ENCODE peak calls at places on chromosomes 5 and 9, in ten cellular contexts. J, Q, L, A, V, B, P, R, D and H are unnamed samples.

GRCh38 chr5:173923236-173924104 is 35.3 kb downstream of the CPEB4 start:
- DNase-seq in Q (no peak), R (peak; percentile 37), V (no peak), J (no peak), P (no peak), D (no peak), A (no peak), B (no peak), L (no peak), H (no peak)

GRCh38 chr5:150103678-150104549 is 17.6 kb upstream of the CSF1R start:
- DNase-seq in A (no peak), L (no peak), B (no peak), D (peak; percentile 25), Q (no peak), V (no peak), P (no peak), R (no peak), J (no peak), H (no peak)

GRCh38 chr5:114411380-114411931 is 49.6 kb downstream of the KCNN2 start:
- DNase-seq in R (no peak), D (no peak), A (no peak), J (no peak), Q (no peak), L (no peak), P (peak; percentile 5), V (no peak), B (no peak), H (no peak)

GRCh38 chr5:142748568-142749249 is 21.5 kb upstream of the ARHGAP26 start:
- DNase-seq in R (peak; percentile 56), A (no peak), P (no peak), B (peak; percentile 66), V (peak; percentile 47), L (no peak), Q (no peak), J (peak; percentile 51), D (peak; percentile 64), H (no peak)

GRCh38 chr9:23674016-23674585 is 151.9 kb downstream of the ELAVL2 start:
- DNase-seq in A (no peak), R (no peak), V (no peak), Q (no peak), J (no peak), D (no peak), P (no peak), L (no peak), B (no peak), H (no peak)

GRCh38 chr5:176203086-176203485 is 35.1 kb upstream of the SIMC1 start:
- DNase-seq in B (no peak), D (no peak), P (no peak), J (no peak), R (no peak), V (no peak), Q (no peak), A (no peak), L (no peak), H (no peak)

GRCh38 chr9:127194881-127195713 is 69.5 kb upstream of the GARNL3 start:
- DNase-seq in V (no peak), R (no peak), D (no peak), L (no peak), P (no peak), Q (no peak), B (no peak), J (no peak), A (no peak), H (no peak)

GRCh38 chr9:82546131-82546530 is 516.8 kb downstream of the RASEF start:
- DNase-seq in B (no peak), J (no peak), L (no peak), P (no peak), R (no peak), D (no peak), A (no peak), V (no peak), Q (no peak), H (no peak)

GRCh38 chr5:98770911-98771322 is 2.5 kb upstream of the RGMB start:
- DNase-seq in Q (no peak), D (no peak), P (no peak), V (no peak), L (no peak), R (peak; percentile 14), B (no peak), A (no peak), J (no peak), H (no peak)

GRCh38 chr5:156677963-156678362 is 172.1 kb upstream of the PPP1R2B start:
- DNase-seq in J (no peak), D (no peak), A (no peak), B (no peak), R (no peak), L (no peak), V (no peak), P (no peak), Q (no peak), H (no peak)

GRCh38 chr9:78438765-78439164 is 141.8 kb downstream of the PSAT1 start:
- DNase-seq in P (no peak), B (no peak), Q (no peak), V (no peak), R (no peak), L (no peak), A (no peak), D (no peak), J (no peak), H (no peak)

GRCh38 chr9:99819123-99819483 is 2.6 kb upstream of the NR4A3 start:
- DNase-seq in D (no peak), A (no peak), V (no peak), J (no peak), R (no peak), Q (no peak), P (no peak), L (no peak), B (no peak), H (no peak)
- TF ChIP-seq CTCF in D (no peak), A (no peak), V (no peak), J (no peak), R (peak; percentile 17), Q (no peak), P (no peak), L (no peak), B (no peak), H (no peak)

DNA sequence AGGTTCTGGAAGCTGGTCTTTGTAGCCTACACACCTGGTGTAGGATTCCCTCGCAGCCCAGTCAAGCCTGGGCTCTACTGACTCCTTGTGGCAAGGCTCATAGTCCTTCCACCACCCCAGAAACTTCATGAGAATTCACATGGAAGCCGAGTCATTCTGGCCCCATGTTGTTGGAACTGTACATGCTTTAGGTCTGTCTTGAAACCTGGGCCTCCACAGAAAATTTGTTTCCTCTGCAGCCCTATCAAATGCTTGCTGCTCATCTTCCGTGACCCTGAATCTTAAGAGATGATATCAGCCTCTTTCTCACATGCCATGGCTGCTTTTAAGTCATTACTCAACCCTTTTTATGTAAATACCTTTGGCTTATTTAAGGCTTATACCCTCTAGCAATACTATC is 113.4 kb upstream of the GRHPR start:
- DNase-seq in D (no peak), P (no peak), L (no peak), J (no peak), A (no peak), Q (no peak), B (no peak), R (peak; percentile 54), V (no peak), H (no peak)
- TF ChIP-seq CTCF in D (no peak), P (peak; percentile 39), L (no peak), J (no peak), A (peak; percentile 60), Q (no peak), B (peak; percentile 61), R (peak; percentile 74), V (no peak), H (peak; percentile 19)

GRCh38 chr5:168400429-168401220 is 85.6 kb upstream of the RARS1 start:
- DNase-seq in Q (no peak), V (no peak), P (no peak), R (no peak), J (no peak), B (no peak), D (no peak), A (no peak), L (no peak), H (no peak)

GRCh38 chr5:168407222-168407621 is 79.0 kb upstream of the RARS1 start:
- DNase-seq in R (no peak), Q (no peak), V (no peak), L (no peak), P (no peak), A (no peak), B (no peak), D (no peak), J (no peak), H (no peak)

GRCh38 chr5:168401880-168402279 is 84.4 kb upstream of the RARS1 start:
- DNase-seq in B (no peak), R (no peak), D (peak; percentile 34), J (no peak), A (no peak), L (no peak), P (no peak), V (peak; percentile 54), Q (no peak), H (no peak)

GRCh38 chr5:168401226-168401625 is 85.0 kb upstream of the RARS1 start:
- DNase-seq in L (no peak), P (no peak), V (no peak), D (no peak), B (no peak), J (no peak), A (no peak), R (no peak), Q (no peak), H (no peak)

DNA sequence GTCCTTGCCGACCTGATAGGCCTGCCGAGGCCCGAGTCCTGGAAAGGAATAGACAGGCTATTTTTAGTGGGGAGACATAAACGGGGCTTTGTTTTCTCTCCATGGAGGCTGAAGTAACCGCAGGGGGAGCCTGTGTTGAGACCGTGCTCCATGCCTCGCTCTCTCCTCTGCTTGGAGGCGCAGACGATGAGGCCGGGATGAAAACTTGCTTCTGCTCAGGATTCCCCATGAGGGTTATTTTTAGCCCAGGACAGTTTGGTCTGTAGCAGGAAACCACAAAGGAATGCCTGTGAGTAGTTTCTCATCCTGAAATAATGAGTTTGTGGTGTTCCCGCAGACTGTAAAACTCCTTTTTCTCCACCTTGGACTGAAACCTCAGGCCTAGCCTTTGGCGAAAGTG is 81.9 kb upstream of the RARS1 start:
- DNase-seq in R (no peak), D (no peak), L (no peak), V (no peak), A (no peak), Q (no peak), J (no peak), B (no peak), P (peak; percentile 86), H (peak; percentile 22)
- TF ChIP-seq CTCF in R (no peak), D (no peak), L (no peak), V (no peak), A (no peak), Q (no peak), J (no peak), B (no peak), P (peak; percentile 3), H (no peak)

DNA sequence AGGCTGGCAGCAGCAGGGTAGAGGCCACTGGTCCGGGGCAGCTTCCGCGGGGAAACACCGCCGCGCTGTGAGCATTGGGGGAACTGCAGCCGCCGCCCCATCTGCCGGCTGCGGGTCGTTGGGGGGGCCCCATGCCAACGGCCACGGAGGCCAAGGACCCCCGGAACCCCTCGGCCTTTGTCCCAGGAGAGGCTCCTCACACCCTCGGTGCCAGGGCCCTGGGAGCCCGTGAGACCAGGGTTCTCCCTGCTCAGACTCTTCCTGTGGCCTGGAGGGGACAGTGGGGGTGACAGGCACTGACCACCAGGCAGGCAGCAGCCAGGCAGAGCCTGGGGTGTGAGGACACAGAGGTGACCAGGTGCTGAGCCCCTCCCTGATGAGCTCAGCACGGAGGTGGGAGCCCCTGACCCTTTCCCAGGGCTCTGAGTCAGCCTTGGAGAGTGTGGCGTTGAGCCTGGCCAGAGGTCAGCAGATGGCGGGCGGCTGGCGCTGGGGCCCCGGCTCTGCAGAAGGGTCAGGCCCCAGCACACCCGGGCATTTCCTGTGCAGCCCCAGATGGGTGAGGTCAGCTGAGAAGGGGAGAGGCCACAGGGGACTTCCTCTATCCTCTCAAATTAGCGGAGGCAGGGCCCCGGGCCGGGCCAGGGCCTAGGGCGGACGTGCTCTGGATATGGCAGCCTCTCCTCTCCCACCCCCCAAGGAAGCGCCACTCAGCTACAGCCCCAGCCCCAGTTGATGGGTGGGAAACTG is 17.9 kb upstream of the EGFL7 start:
- DNase-seq in P (peak; percentile 38), V (peak; percentile 75), L (peak; percentile 39), R (peak; percentile 63), Q (peak; percentile 84), D (peak; percentile 52), A (no peak), J (no peak), B (peak; percentile 93), H (no peak)
- TF ChIP-seq CTCF in P (peak; percentile 72), V (peak; percentile 89), L (peak; percentile 82), R (peak; percentile 84), Q (peak; percentile 75), D (peak; percentile 79), A (peak; percentile 93), J (peak; percentile 82), B (peak; percentile 82), H (peak; percentile 74)